ENCODE peak calls at places on chromosomes 3 and 15, in five cellular contexts. D is stimulated activated CD4-positive, alpha-beta T cell treated with anti-CD3 and anti-CD28 coated beads, Interleukin-4, amount 100 ng/mL, for 4 hours; U is activated naive CD4-positive, alpha-beta T cell; R is HCEC 1CT; O is GM06990. S is an unnamed sample.

GRCh38 chr3:66037330-66037985 is 1.3 kb downstream of the MAGI1 start:
- DNase-seq in O (peak), D (no peak), R (peak), U (no peak), S (peak)

GRCh38 chr3:197792019-197792647 is 1.1 kb downstream of the LRCH3 start:
- DNase-seq in O (peak), U (no peak), D (peak), R (no peak), S (no peak)

GRCh38 chr3:188234172-188234571 is 80.2 kb downstream of the LPP start:
- DNase-seq in D (no peak), R (peak), O (no peak), U (no peak), S (no peak)

GRCh38 chr3:81871358-81872152 is 110.1 kb upstream of the GBE1 start:
- DNase-seq in R (no peak), U (no peak), D (no peak), O (no peak), S (no peak)

GRCh38 chr15:79475312-79475711 is 43.2 kb downstream of the MINAR1 start:
- DNase-seq in U (no peak), R (peak), O (no peak), D (no peak), S (no peak)

GRCh38 chr3:150589759-150590158 is 13.4 kb upstream of the SELENOT start:
- DNase-seq in R (no peak), U (no peak), O (no peak), D (no peak), S (no peak)

GRCh38 chr3:81650187-81650586 is 111.3 kb downstream of the GBE1 start:
- DNase-seq in R (no peak), O (no peak), U (no peak), D (no peak), S (no peak)

GRCh38 chr3:72722930-72723726 is 125.1 kb downstream of the SHQ1 start:
- DNase-seq in O (peak), U (no peak), R (peak), D (no peak), S (no peak)